ENCODE peak calls at places on chromosomes 7 and 10, in ten cellular contexts. T, R, A, O, Y, C, U, B, N and W are unnamed samples.

GRCh38 chr7:140314571-140315480 is 83.5 kb downstream of the SLC37A3 start:
- DNase-seq in O (no peak), B (no peak), C (no peak), U (no peak), A (peak), N (no peak), T (no peak), R (no peak), Y (peak), W (no peak)

GRCh38 chr10:79084012-79084971 is 15.5 kb downstream of the ZMIZ1 start:
- DNase-seq in C (peak), Y (peak), T (peak), R (no peak), A (peak), O (peak), B (no peak), N (no peak), U (peak), W (peak)

GRCh38 chr7:142950235-142950634 is 11.0 kb downstream of the LLCFC1 start:
- DNase-seq in N (no peak), C (no peak), O (no peak), R (no peak), Y (no peak), B (no peak), U (no peak), T (no peak), A (no peak), W (no peak)

GRCh38 chr7:29926761-29927160 is 62.8 kb downstream of the SCRN1 start:
- DNase-seq in Y (no peak), U (no peak), A (no peak), T (no peak), R (no peak), N (no peak), B (no peak), C (no peak), O (no peak), W (no peak)

GRCh38 chr7:104096683-104097082 is 107.2 kb upstream of the RELN start:
- DNase-seq in A (no peak), C (no peak), N (no peak), U (no peak), R (peak), B (peak), T (no peak), Y (peak), O (no peak), W (peak)

GRCh38 chr10:103284170-103284569 is 7.2 kb downstream of the INA start:
- DNase-seq in A (no peak), N (no peak), O (no peak), C (peak), T (peak), U (peak), R (no peak), Y (peak), B (no peak), W (no peak)

GRCh38 chr7:130938661-130939060 is 204.7 kb upstream of the KLF14 start:
- DNase-seq in C (no peak), B (no peak), T (no peak), N (no peak), A (no peak), Y (no peak), R (no peak), U (no peak), O (no peak), W (no peak)

GRCh38 chr10:122301055-122301810 is 30.1 kb downstream of the BTBD16 start:
- DNase-seq in A (no peak), C (no peak), U (peak), Y (no peak), B (no peak), N (no peak), O (no peak), R (no peak), T (peak), W (no peak)

GRCh38 chr7:139043823-139044812 is 8.3 kb upstream of the ZC3HAV1L start:
- DNase-seq in A (no peak), R (no peak), U (no peak), C (no peak), B (no peak), O (no peak), N (no peak), Y (peak), T (peak), W (no peak)

GRCh38 chr10:85593226-85593625 is 773.4 kb downstream of the GRID1 start:
- DNase-seq in T (no peak), R (no peak), O (no peak), C (no peak), U (no peak), Y (no peak), N (no peak), A (no peak), B (no peak), W (no peak)

GRCh38 chr10:101140084-101140949 is 9.2 kb downstream of the TLX1 start:
- DNase-seq in U (no peak), R (no peak), C (no peak), B (no peak), Y (no peak), N (no peak), O (no peak), A (no peak), T (no peak), W (no peak)

GRCh38 chr7:101927389-101928306 is 110.2 kb downstream of the CUX1 start:
- DNase-seq in A (no peak), R (no peak), N (no peak), U (no peak), O (no peak), B (no peak), Y (no peak), C (no peak), T (no peak), W (no peak)

GRCh38 chr10:87734987-87735827 is 75.5 kb downstream of the PAPSS2 start:
- DNase-seq in Y (peak), T (peak), R (peak), A (no peak), N (peak), B (peak), O (peak), C (peak), U (peak), W (no peak)

GRCh38 chr10:100537475-100537874 is 1.7 kb downstream of the HIF1AN start:
- DNase-seq in R (no peak), B (no peak), Y (no peak), O (no peak), T (no peak), C (no peak), N (no peak), U (no peak), A (no peak), W (no peak)

GRCh38 chr7:138886501-138886917 is 88.5 kb upstream of the ATP6V0A4 start:
- DNase-seq in A (no peak), R (no peak), N (no peak), Y (peak), O (no peak), B (peak), T (peak), U (peak), C (peak), W (peak)

GRCh38 chr7:68424643-68425297 is 1173.5 kb upstream of the AUTS2 start:
- DNase-seq in B (no peak), C (no peak), U (no peak), R (no peak), N (no peak), Y (no peak), O (no peak), A (no peak), T (no peak), W (no peak)

GRCh38 chr10:76523215-76523614 is 1091.8 kb downstream of the LRMDA start:
- DNase-seq in A (no peak), B (no peak), T (no peak), R (no peak), C (peak), N (no peak), Y (no peak), O (no peak), U (no peak), W (no peak)

GRCh38 chr10:14322531-14322930 is 8.2 kb downstream of the FRMD4A start:
- DNase-seq in O (no peak), Y (no peak), N (no peak), B (no peak), T (no peak), A (no peak), R (no peak), U (no peak), C (no peak), W (no peak)

GRCh38 chr10:57890691-57891090 is 377.0 kb downstream of the IPMK start:
- DNase-seq in N (no peak), A (no peak), T (no peak), R (no peak), U (no peak), B (no peak), C (no peak), O (no peak), Y (no peak), W (no peak)